ENCODE peak calls at places on chromosomes 7 and 10, in nine cellular contexts. C is fibroblast of lung, P is mesenchymal stem cell, M is IMR-90, Z is DND-41, J is PC-3, R is hepatocyte, K is H1, E is mammary epithelial cell. U is an unnamed sample.
A peak's percentile ranks its signal among the peaks of the same experiment; 100 is the strongest.

GRCh38 chr10:31897506-31897905 is 31.1 kb downstream of the ARHGAP12 start:
- DNase-seq in C (peak; percentile 21), P (no peak), M (peak; percentile 22), Z (no peak), J (no peak), R (no peak), K (no peak), E (no peak), U (no peak)

GRCh38 chr7:63117-63480 is 129.3 kb upstream of the FAM20C start:
- DNase-seq in C (no peak), P (no peak), M (no peak), Z (no peak), J (no peak), R (no peak), K (no peak), E (no peak), U (no peak)

GRCh38 chr10:2985729-2986232 is 81.6 kb upstream of the PFKP start:
- DNase-seq in C (peak; percentile 28), P (peak; percentile 60), M (peak; percentile 66), Z (no peak), J (peak; percentile 64), R (peak; percentile 87), K (no peak), E (peak; percentile 64), U (peak; percentile 61)

GRCh38 chr7:30974605-30975256 is 11.0 kb downstream of the GHRHR start:
- DNase-seq in C (peak; percentile 24), P (peak; percentile 53), M (peak; percentile 40), Z (peak; percentile 17), J (peak; percentile 69), R (peak; percentile 87), K (peak; percentile 87), E (peak; percentile 76), U (peak; percentile 74)

GRCh38 chr10:104614245-104614831 is 26.8 kb upstream of the SORCS3 start:
- DNase-seq in C (peak; percentile 12), P (no peak), M (peak; percentile 3), Z (peak; percentile 33), J (peak; percentile 51), R (peak; percentile 17), K (peak; percentile 82), E (peak; percentile 23), U (no peak)

GRCh38 chr10:97905276-97905675 is 55.6 kb downstream of the GOLGA7B start:
- DNase-seq in C (no peak), P (no peak), M (no peak), Z (no peak), J (no peak), R (no peak), K (no peak), E (no peak), U (no peak)

GRCh38 chr10:83050815-83051214 is 1088.5 kb upstream of the GHITM start:
- DNase-seq in C (no peak), P (no peak), M (no peak), Z (no peak), J (no peak), R (no peak), K (no peak), E (no peak), U (no peak)

GRCh38 chr10:91864099-91864498 is 45.2 kb downstream of the FGFBP3 start:
- DNase-seq in C (no peak), P (no peak), M (no peak), Z (no peak), J (peak; percentile 3), R (no peak), K (no peak), E (no peak), U (no peak)

GRCh38 chr7:2554654-2555053 is 670 bp downstream of the BRAT1 start:
- DNase-seq in C (no peak), P (no peak), M (no peak), Z (peak; percentile 20), J (no peak), R (no peak), K (no peak), E (no peak), U (no peak)

GRCh38 chr7:84384417-84384816 is 189.8 kb upstream of the SEMA3A start:
- DNase-seq in C (no peak), P (peak; percentile 18), M (peak; percentile 46), Z (no peak), J (no peak), R (no peak), K (no peak), E (peak; percentile 40), U (no peak)

GRCh38 chr7:135980665-135981180 is 3.6 kb upstream of the MTPN start:
- DNase-seq in C (no peak), P (peak; percentile 75), M (peak; percentile 39), Z (peak; percentile 77), J (peak; percentile 38), R (no peak), K (no peak), E (peak; percentile 54), U (peak; percentile 58)

GRCh38 chr7:120691915-120692314 is 166.0 kb downstream of the TSPAN12 start:
- DNase-seq in C (no peak), P (no peak), M (no peak), Z (no peak), J (no peak), R (no peak), K (no peak), E (no peak), U (no peak)

DNA sequence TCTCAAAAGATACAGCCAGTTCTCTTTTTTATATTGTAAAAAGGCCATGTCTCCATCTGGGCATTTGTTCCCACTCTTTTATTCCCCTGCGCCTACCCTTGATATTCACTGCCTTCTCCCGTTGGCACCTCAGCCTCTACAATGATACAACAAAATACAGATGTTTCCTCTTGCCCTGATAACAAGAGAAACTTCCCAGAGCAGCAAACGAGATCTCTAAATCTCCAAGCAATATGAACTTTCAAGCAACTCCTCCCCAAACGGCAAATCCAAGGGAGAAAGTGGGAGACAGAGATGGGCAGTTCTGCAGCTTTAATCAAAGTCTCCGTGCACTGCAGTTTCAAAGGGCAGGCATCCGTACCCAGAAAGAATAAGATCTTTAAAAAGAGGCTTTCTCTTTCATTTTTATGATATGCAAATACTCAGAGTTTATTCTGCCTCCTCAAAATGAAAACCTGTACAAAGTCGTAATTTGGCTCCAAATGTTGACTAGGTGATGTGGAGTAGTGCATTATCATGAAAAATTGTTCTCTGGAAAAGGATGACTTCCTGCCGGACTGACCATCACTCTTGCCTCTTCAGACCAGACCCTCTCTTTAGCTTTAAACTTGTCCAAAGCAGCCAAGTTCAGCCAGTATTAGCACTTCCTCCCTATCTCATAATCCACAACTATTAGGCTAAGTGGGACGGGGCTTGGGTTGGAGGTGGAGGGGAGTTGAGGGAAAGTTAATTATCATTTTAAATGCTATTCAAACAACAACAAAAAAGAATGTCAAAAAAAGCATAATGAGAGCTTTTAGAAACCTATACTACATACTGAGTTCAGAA is 682 bp downstream of the HGF start:
- DNase-seq in C (no peak), P (no peak), M (peak; percentile 11), Z (no peak), J (no peak), R (no peak), K (no peak), E (no peak), U (no peak)
- H2AFZ ChIP-seq in C (peak overlapping the region; percentile 17), P (no peak overlapping the region), M (peak overlapping the region; percentile 71), Z (no peak overlapping the region), J (peak overlapping the region; percentile 67), R (peak overlapping the region; percentile 26), K (no peak overlapping the region), E (no peak overlapping the region), U (no peak overlapping the region)

DNA sequence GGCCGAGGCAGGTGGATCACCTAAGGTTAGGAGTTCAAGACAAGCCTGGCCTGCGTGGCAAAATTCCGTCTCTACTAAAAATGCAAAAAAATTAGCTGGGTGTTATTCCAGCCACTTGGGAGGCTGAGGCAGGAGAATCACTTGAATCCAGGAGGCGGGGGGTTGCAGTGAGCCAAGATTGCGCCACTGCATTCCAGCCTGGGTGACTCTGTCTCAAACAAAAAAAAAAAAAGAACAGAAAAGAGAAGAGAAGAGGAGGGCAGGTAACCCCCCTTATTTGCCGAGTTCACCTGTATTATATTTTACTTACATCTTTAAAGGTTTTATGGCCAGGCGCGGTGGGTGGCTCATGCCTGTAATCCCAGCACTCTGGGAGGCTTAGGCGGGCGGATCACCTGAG is 91.7 kb downstream of the RNF216 start:
- DNase-seq in C (no peak), P (no peak), M (no peak), Z (no peak), J (no peak), R (no peak), K (no peak), E (no peak), U (no peak)
- H3K4me1 ChIP-seq in C (peaks cover 46% of the 10 kb centered on the region), P (peaks cover 24% of the 10 kb centered on the region), M (peaks cover 46% of the 10 kb centered on the region), Z (peaks cover under 1% of the 10 kb centered on the region), J (peaks cover 52% of the 10 kb centered on the region), R (peaks cover 55% of the 10 kb centered on the region), K (no peaks in the 10 kb centered on the region), E (peaks cover 53% of the 10 kb centered on the region), U (peaks cover 50% of the 10 kb centered on the region)

GRCh38 chr7:126700807-126701604 is 551.7 kb downstream of the GRM8 start:
- DNase-seq in C (peak; percentile 89), P (peak; percentile 98), M (peak; percentile 78), Z (peak; percentile 93), J (peak; percentile 86), R (peak; percentile 63), K (no peak), E (peak; percentile 93), U (peak; percentile 83)
- H3K4me3 ChIP-seq in C (no peak overlapping the region), P (no peak overlapping the region), M (no peak overlapping the region), Z (no peak overlapping the region), J (peak overlapping the region; percentile 42), R (no peak overlapping the region), K (no peak overlapping the region), E (no peak overlapping the region), U (peak overlapping the region; percentile 35)

DNA sequence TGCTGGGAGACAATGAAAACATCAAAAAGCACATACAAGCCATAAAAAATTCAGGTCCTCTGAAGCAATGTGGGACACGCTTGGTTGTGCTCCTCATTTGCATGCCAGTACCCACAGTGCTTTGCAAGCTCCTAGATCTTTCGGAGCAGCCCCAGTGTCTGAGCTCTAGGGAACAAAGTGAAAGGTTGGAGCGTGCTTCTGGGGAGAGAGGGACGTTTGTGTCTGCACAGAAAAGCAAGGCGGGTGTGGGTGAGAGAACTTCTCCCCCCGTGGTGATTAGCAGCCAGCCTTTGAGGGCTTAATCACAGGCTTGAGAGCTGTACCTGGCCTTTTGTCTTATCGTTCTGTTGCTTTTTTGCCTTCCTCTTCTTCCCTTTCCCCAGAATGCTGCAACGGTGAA is 76.7 kb upstream of the HABP2 start:
- DNase-seq in C (no peak), P (no peak), M (no peak), Z (no peak), J (no peak), R (no peak), K (no peak), E (no peak), U (no peak)
- H2AFZ ChIP-seq in C (no peak overlapping the region), P (no peak overlapping the region), M (no peak overlapping the region), Z (no peak overlapping the region), J (no peak overlapping the region), R (no peak overlapping the region), K (peak overlapping the region; percentile 36), E (peak overlapping the region; percentile 75), U (no peak overlapping the region)

GRCh38 chr7:148718431-148718830 is 19.7 kb downstream of the CUL1 start:
- DNase-seq in C (no peak), P (no peak), M (no peak), Z (no peak), J (no peak), R (no peak), K (no peak), E (no peak), U (no peak)
- H3K4me1 ChIP-seq in C (peaks cover 2% of the 10 kb centered on the region), P (peaks cover 8% of the 10 kb centered on the region), M (peaks cover 19% of the 10 kb centered on the region), Z (peaks cover 22% of the 10 kb centered on the region), J (peaks cover 26% of the 10 kb centered on the region), R (peaks cover 2% of the 10 kb centered on the region), K (no peaks in the 10 kb centered on the region), E (peaks cover 11% of the 10 kb centered on the region), U (peaks cover 34% of the 10 kb centered on the region)